ENCODE peak calls at places on chromosome 9, in five cellular contexts. One of them, this sample, is unnamed.

GRCh38 chr9:110125763-110126351 is 82.1 kb downstream of the C9orf152 start:
- DNase-seq in suprapubic skin: no peak
- DNase-seq in PC-3: no peak
- DNase-seq in astrocyte: peak; percentile 49
- DNase-seq in body of pancreas: no peak
- DNase-seq in this sample: no peak

GRCh38 chr9:136244776-136245193 is 827 bp downstream of the QSOX2 start:
- DNase-seq in PC-3: no peak
- DNase-seq in body of pancreas: no peak
- DNase-seq in astrocyte: no peak
- DNase-seq in suprapubic skin: no peak
- DNase-seq in this sample: no peak

GRCh38 chr9:125844611-125845010 is 97.4 kb downstream of the PBX3 start:
- DNase-seq in PC-3: no peak
- DNase-seq in suprapubic skin: no peak
- DNase-seq in body of pancreas: no peak
- DNase-seq in astrocyte: no peak
- DNase-seq in this sample: no peak

GRCh38 chr9:98584059-98584458 is 124.7 kb downstream of the GABBR2 start:
- DNase-seq in suprapubic skin: no peak
- DNase-seq in PC-3: no peak
- DNase-seq in body of pancreas: no peak
- DNase-seq in astrocyte: no peak
- DNase-seq in this sample: no peak

GRCh38 chr9:130698514-130698913 is 4.9 kb downstream of the EXOSC2 start:
- DNase-seq in suprapubic skin: no peak
- DNase-seq in PC-3: no peak
- DNase-seq in body of pancreas: no peak
- DNase-seq in astrocyte: peak; percentile 74
- DNase-seq in this sample: no peak

GRCh38 chr9:120286530-120286929 is 293.4 kb downstream of the CDK5RAP2 start:
- DNase-seq in body of pancreas: no peak
- DNase-seq in astrocyte: no peak
- DNase-seq in PC-3: no peak
- DNase-seq in suprapubic skin: no peak
- DNase-seq in this sample: no peak

GRCh38 chr9:91751922-91752321 is 198.1 kb downstream of the ROR2 start:
- DNase-seq in suprapubic skin: no peak
- DNase-seq in body of pancreas: no peak
- DNase-seq in astrocyte: peak; percentile 84
- DNase-seq in PC-3: no peak
- DNase-seq in this sample: no peak

GRCh38 chr9:111098093-111098492 is 59.8 kb upstream of the LPAR1 start:
- DNase-seq in PC-3: no peak
- DNase-seq in suprapubic skin: no peak
- DNase-seq in astrocyte: no peak
- DNase-seq in body of pancreas: no peak
- DNase-seq in this sample: no peak

GRCh38 chr9:109192732-109193361 is 25.8 kb upstream of the FRRS1L start:
- DNase-seq in astrocyte: no peak
- DNase-seq in body of pancreas: peak; percentile 75
- DNase-seq in suprapubic skin: no peak
- DNase-seq in PC-3: peak; percentile 38
- DNase-seq in this sample: no peak

GRCh38 chr9:132166599-132166998 is 4.7 kb downstream of the NTNG2 start:
- DNase-seq in PC-3: no peak
- DNase-seq in body of pancreas: no peak
- DNase-seq in suprapubic skin: no peak
- DNase-seq in astrocyte: no peak
- DNase-seq in this sample: no peak

GRCh38 chr9:89592963-89593775 is 11.6 kb upstream of the GADD45G start:
- DNase-seq in PC-3: peak; percentile 32
- DNase-seq in astrocyte: peak; percentile 50
- DNase-seq in body of pancreas: no peak
- DNase-seq in suprapubic skin: no peak
- DNase-seq in this sample: peak; percentile 56

GRCh38 chr9:37486616-37487544 is 1.1 kb downstream of the POLR1E start:
- DNase-seq in suprapubic skin: no peak
- DNase-seq in astrocyte: peak; percentile 96
- DNase-seq in PC-3: peak; percentile 62
- DNase-seq in body of pancreas: peak; percentile 48
- DNase-seq in this sample: peak; percentile 80
- H3K4me3 ChIP-seq in suprapubic skin: peak overlapping the region; percentile 91
- H3K4me3 ChIP-seq in astrocyte: peak overlapping the region; percentile 84
- H3K4me3 ChIP-seq in PC-3: peak overlapping the region; percentile 90
- H3K4me3 ChIP-seq in body of pancreas: peak overlapping the region; percentile 95
- H3K4me3 ChIP-seq in this sample: peak overlapping the region; percentile 73

GRCh38 chr9:124274738-124275137 is 17.0 kb downstream of the NEK6 start:
- DNase-seq in suprapubic skin: no peak
- DNase-seq in body of pancreas: no peak
- DNase-seq in PC-3: no peak
- DNase-seq in astrocyte: no peak
- DNase-seq in this sample: no peak

GRCh38 chr9:124272118-124272517 is 14.4 kb downstream of the NEK6 start:
- DNase-seq in PC-3: no peak
- DNase-seq in suprapubic skin: no peak
- DNase-seq in body of pancreas: no peak
- DNase-seq in astrocyte: no peak
- DNase-seq in this sample: no peak

GRCh38 chr9:124272979-124273378 is 15.2 kb downstream of the NEK6 start:
- DNase-seq in PC-3: no peak
- DNase-seq in body of pancreas: no peak
- DNase-seq in suprapubic skin: no peak
- DNase-seq in astrocyte: no peak
- DNase-seq in this sample: no peak

GRCh38 chr9:124273428-124274153 is 15.8 kb downstream of the NEK6 start:
- DNase-seq in PC-3: no peak
- DNase-seq in astrocyte: no peak
- DNase-seq in suprapubic skin: no peak
- DNase-seq in body of pancreas: no peak
- DNase-seq in this sample: no peak

GRCh38 chr9:124274228-124274627 is 16.5 kb downstream of the NEK6 start:
- DNase-seq in body of pancreas: no peak
- DNase-seq in astrocyte: no peak
- DNase-seq in suprapubic skin: no peak
- DNase-seq in PC-3: no peak
- DNase-seq in this sample: no peak
- H3K4me1 ChIP-seq in body of pancreas: peaks cover 37% of the 10 kb centered on the region
- H3K4me1 ChIP-seq in astrocyte: peaks cover 36% of the 10 kb centered on the region
- H3K4me1 ChIP-seq in suprapubic skin: peaks cover 46% of the 10 kb centered on the region
- H3K4me1 ChIP-seq in PC-3: no peaks in the 10 kb centered on the region
- H3K4me1 ChIP-seq in this sample: peaks cover 55% of the 10 kb centered on the region

GRCh38 chr9:107734231-107735014 is 244.9 kb upstream of the KLF4 start:
- DNase-seq in astrocyte: peak; percentile 89
- DNase-seq in body of pancreas: no peak
- DNase-seq in suprapubic skin: no peak
- DNase-seq in PC-3: no peak
- DNase-seq in this sample: no peak
- TF ChIP-seq CTCF in astrocyte: no peak
- TF ChIP-seq CTCF in body of pancreas: no peak
- TF ChIP-seq CTCF in suprapubic skin: no peak
- TF ChIP-seq CTCF in PC-3: no peak
- TF ChIP-seq CTCF in this sample: no peak

GRCh38 chr9:18385676-18386075 is 88.3 kb upstream of the ADAMTSL1 start:
- DNase-seq in body of pancreas: no peak
- DNase-seq in PC-3: no peak
- DNase-seq in suprapubic skin: no peak
- DNase-seq in astrocyte: peak; percentile 42
- DNase-seq in this sample: no peak

GRCh38 chr9:18382243-18382642 is 91.7 kb upstream of the ADAMTSL1 start:
- DNase-seq in PC-3: no peak
- DNase-seq in suprapubic skin: no peak
- DNase-seq in body of pancreas: no peak
- DNase-seq in astrocyte: peak; percentile 68
- DNase-seq in this sample: no peak

GRCh38 chr9:18390393-18390792 is 83.6 kb upstream of the ADAMTSL1 start:
- DNase-seq in body of pancreas: no peak
- DNase-seq in suprapubic skin: no peak
- DNase-seq in astrocyte: no peak
- DNase-seq in PC-3: no peak
- DNase-seq in this sample: no peak

GRCh38 chr9:18384066-18384465 is 89.9 kb upstream of the ADAMTSL1 start:
- DNase-seq in suprapubic skin: no peak
- DNase-seq in body of pancreas: no peak
- DNase-seq in PC-3: no peak
- DNase-seq in astrocyte: no peak
- DNase-seq in this sample: no peak

GRCh38 chr9:18386091-18386490 is 87.9 kb upstream of the ADAMTSL1 start:
- DNase-seq in suprapubic skin: no peak
- DNase-seq in astrocyte: no peak
- DNase-seq in PC-3: no peak
- DNase-seq in body of pancreas: no peak
- DNase-seq in this sample: no peak
- H3K4me3 ChIP-seq in suprapubic skin: no peak overlapping the region
- H3K4me3 ChIP-seq in astrocyte: no peak overlapping the region
- H3K4me3 ChIP-seq in PC-3: no peak overlapping the region
- H3K4me3 ChIP-seq in body of pancreas: no peak overlapping the region
- H3K4me3 ChIP-seq in this sample: no peak overlapping the region

This sample was measured in right atrium auricular region.